ENCODE peak calls at places on chromosomes 16 and 17, in six cellular contexts. One of them, this sample, is unnamed.

GRCh38 chr17:29169806-29170591 is 10.2 kb downstream of the MYO18A start:
- DNase-seq in NCI-H1092 treated with DMSO at 0.1 percent for 48 hours: no peak
- DNase-seq in NCI-H748 treated with DMSO at 0.1 percent for 48 hours: no peak
- DNase-seq in AG08396: no peak
- DNase-seq in EL: no peak
- DNase-seq in smooth muscle cell of the brain vasculature: no peak
- DNase-seq in this sample: no peak

GRCh38 chr16:89582614-89583196 is 7.1 kb downstream of the CPNE7 start:
- DNase-seq in smooth muscle cell of the brain vasculature: no peak
- DNase-seq in AG08396: no peak
- DNase-seq in NCI-H748 treated with DMSO at 0.1 percent for 48 hours: no peak
- DNase-seq in EL: no peak
- DNase-seq in NCI-H1092 treated with DMSO at 0.1 percent for 48 hours: no peak
- DNase-seq in this sample: no peak

GRCh38 chr16:47058295-47059086 is 85.0 kb upstream of the DNAJA2 start:
- DNase-seq in NCI-H748 treated with DMSO at 0.1 percent for 48 hours: no peak
- DNase-seq in AG08396: no peak
- DNase-seq in NCI-H1092 treated with DMSO at 0.1 percent for 48 hours: no peak
- DNase-seq in smooth muscle cell of the brain vasculature: no peak
- DNase-seq in EL: peak; percentile 20
- DNase-seq in this sample: no peak

GRCh38 chr17:57344261-57344660 is 87.9 kb downstream of the MSI2 start:
- DNase-seq in smooth muscle cell of the brain vasculature: no peak
- DNase-seq in NCI-H1092 treated with DMSO at 0.1 percent for 48 hours: no peak
- DNase-seq in AG08396: no peak
- DNase-seq in NCI-H748 treated with DMSO at 0.1 percent for 48 hours: no peak
- DNase-seq in EL: no peak
- DNase-seq in this sample: no peak

GRCh38 chr17:12599185-12599920 is 66.3 kb upstream of the MYOCD start:
- DNase-seq in NCI-H748 treated with DMSO at 0.1 percent for 48 hours: no peak
- DNase-seq in smooth muscle cell of the brain vasculature: no peak
- DNase-seq in NCI-H1092 treated with DMSO at 0.1 percent for 48 hours: no peak
- DNase-seq in AG08396: no peak
- DNase-seq in EL: peak; percentile 36
- DNase-seq in this sample: no peak

GRCh38 chr17:50207792-50208567 is 6.5 kb upstream of the COL1A1 start:
- DNase-seq in NCI-H748 treated with DMSO at 0.1 percent for 48 hours: no peak
- DNase-seq in smooth muscle cell of the brain vasculature: no peak
- DNase-seq in EL: no peak
- DNase-seq in AG08396: no peak
- DNase-seq in NCI-H1092 treated with DMSO at 0.1 percent for 48 hours: no peak
- DNase-seq in this sample: no peak

GRCh38 chr17:80773243-80773991 is 218.2 kb upstream of the CHMP6 start:
- DNase-seq in NCI-H1092 treated with DMSO at 0.1 percent for 48 hours: peak; percentile 87
- DNase-seq in smooth muscle cell of the brain vasculature: no peak
- DNase-seq in NCI-H748 treated with DMSO at 0.1 percent for 48 hours: no peak
- DNase-seq in AG08396: peak; percentile 55
- DNase-seq in EL: no peak
- DNase-seq in this sample: no peak

GRCh38 chr16:75138636-75139035 is 9.7 kb upstream of the ZFP1 start:
- DNase-seq in EL: peak; percentile 32
- DNase-seq in NCI-H1092 treated with DMSO at 0.1 percent for 48 hours: no peak
- DNase-seq in NCI-H748 treated with DMSO at 0.1 percent for 48 hours: no peak
- DNase-seq in smooth muscle cell of the brain vasculature: no peak
- DNase-seq in AG08396: no peak
- DNase-seq in this sample: no peak

GRCh38 chr16:85443531-85443930 is 169.6 kb upstream of the GSE1 start:
- DNase-seq in NCI-H748 treated with DMSO at 0.1 percent for 48 hours: no peak
- DNase-seq in EL: no peak
- DNase-seq in smooth muscle cell of the brain vasculature: no peak
- DNase-seq in NCI-H1092 treated with DMSO at 0.1 percent for 48 hours: no peak
- DNase-seq in AG08396: no peak
- DNase-seq in this sample: no peak

This sample was measured in pulmonary artery endothelial cell.